ENCODE peak calls at places on chromosomes 2 and 18, in nine cellular contexts. H is CD8-positive, alpha-beta T cell; X is WERI-Rb-1; T is breast epithelium; W is CD4-positive, alpha-beta T cell; I is AG10803; L is endothelial cell; M is mucosa of descending colon; K is GM13976. D is an unnamed sample.

GRCh38 chr2:98487806-98488189 is 43.1 kb downstream of the INPP4A start:
- DNase-seq in M (no peak), K (no peak), H (peak), W (peak), X (peak), T (no peak), I (no peak), L (peak), D (no peak)

GRCh38 chr2:197487385-197487784 is 12.3 kb downstream of the HSPD1 start:
- DNase-seq in K (no peak), H (no peak), X (no peak), T (peak), W (no peak), I (no peak), M (no peak), L (no peak), D (no peak)

GRCh38 chr2:198066597-198066996 is 262.2 kb downstream of the PLCL1 start:
- DNase-seq in K (no peak), T (no peak), X (no peak), H (no peak), L (no peak), M (no peak), I (no peak), W (no peak), D (no peak)

GRCh38 chr2:210233487-210233886 is 8.2 kb upstream of the ACADL start:
- DNase-seq in I (no peak), L (no peak), W (no peak), X (no peak), K (no peak), H (no peak), M (no peak), T (no peak), D (no peak)

GRCh38 chr18:59139291-59139614 is 431 bp upstream of the SEC11C start:
- DNase-seq in H (peak), M (peak), X (peak), I (peak), W (peak), T (peak), L (peak), K (peak), D (peak)

GRCh38 chr18:57437782-57438668 is 2.9 kb downstream of the ONECUT2 start:
- DNase-seq in K (peak), L (peak), X (peak), W (no peak), H (no peak), M (peak), I (peak), T (no peak), D (peak)

GRCh38 chr18:80229342-80229741 is 18.0 kb downstream of the PARD6G start:
- DNase-seq in L (no peak), I (no peak), X (no peak), H (no peak), T (no peak), W (no peak), K (no peak), M (no peak), D (no peak)

GRCh38 chr2:219352448-219353023 is 20.0 kb upstream of the RESP18 start:
- DNase-seq in H (peak), M (no peak), K (peak), X (peak), L (peak), T (no peak), I (peak), W (peak), D (peak)

GRCh38 chr18:79911871-79912270 is 39.6 kb downstream of the SLC66A2 start:
- DNase-seq in X (no peak), I (no peak), M (no peak), T (no peak), K (peak), W (no peak), H (no peak), L (no peak), D (no peak)

GRCh38 chr2:36287363-36288275 is 68.0 kb upstream of the CRIM1 start:
- DNase-seq in K (no peak), H (no peak), T (no peak), W (no peak), I (no peak), X (no peak), M (no peak), L (no peak), D (no peak)

GRCh38 chr2:127887452-127888219 is 1.9 kb upstream of the AMMECR1L start:
- DNase-seq in I (no peak), T (no peak), L (no peak), W (no peak), K (no peak), M (no peak), X (no peak), H (no peak), D (no peak)

GRCh38 chr18:8314123-8314522 is 295.1 kb upstream of the RAB12 start:
- DNase-seq in K (no peak), I (peak), L (no peak), X (no peak), W (no peak), M (no peak), T (no peak), H (no peak), D (no peak)

GRCh38 chr2:144550916-144551315 is 31.0 kb upstream of the ZEB2 start:
- DNase-seq in X (no peak), M (no peak), L (no peak), K (no peak), I (peak), W (no peak), T (no peak), H (no peak), D (no peak)

GRCh38 chr2:223477318-223477717 is 124.8 kb downstream of the SCG2 start:
- DNase-seq in W (no peak), M (no peak), H (no peak), I (no peak), L (no peak), X (no peak), K (no peak), T (no peak), D (peak)

GRCh38 chr2:164840930-164841718 is 499 bp downstream of the COBLL1 start:
- DNase-seq in X (peak), I (peak), T (peak), L (peak), K (peak), M (peak), W (no peak), H (no peak), D (peak)

GRCh38 chr2:234954551-234954992 is 2.8 kb downstream of the SH3BP4 start:
- DNase-seq in K (no peak), W (no peak), T (peak), I (peak), M (no peak), L (no peak), X (peak), H (no peak), D (no peak)

GRCh38 chr2:220393717-220394116 is 766.3 kb downstream of the SLC4A3 start:
- DNase-seq in L (no peak), T (no peak), I (no peak), M (no peak), W (no peak), X (no peak), H (no peak), K (no peak), D (no peak)

GRCh38 chr18:48100712-48101165 is 170.3 kb upstream of the SMAD2 start:
- DNase-seq in K (no peak), H (no peak), I (no peak), L (no peak), M (no peak), W (no peak), T (no peak), X (peak), D (peak)

GRCh38 chr2:33291278-33292013 is 185.0 kb upstream of the RASGRP3 start:
- DNase-seq in L (no peak), H (no peak), X (no peak), T (no peak), M (no peak), I (peak), W (no peak), K (no peak), D (no peak)

GRCh38 chr2:108026095-108026794 is 39.9 kb downstream of the SLC5A7 start:
- DNase-seq in W (no peak), T (no peak), I (no peak), M (no peak), H (no peak), K (no peak), X (no peak), L (no peak), D (no peak)

GRCh38 chr2:9085353-9085752 is 81.9 kb upstream of the MBOAT2 start:
- DNase-seq in I (peak), K (no peak), T (no peak), X (no peak), M (no peak), L (no peak), W (no peak), H (no peak), D (no peak)

GRCh38 chr2:240928476-240929363 is 22.6 kb downstream of the CROCC2 start:
- DNase-seq in M (peak), X (peak), K (no peak), H (no peak), T (peak), W (no peak), I (no peak), L (peak), D (no peak)

GRCh38 chr18:37499913-37500312 is 65.7 kb downstream of the CELF4 start:
- DNase-seq in M (no peak), T (no peak), L (no peak), W (no peak), K (no peak), X (no peak), I (no peak), H (no peak), D (no peak)

GRCh38 chr2:112626604-112627059 is 19.1 kb upstream of the SLC20A1 start:
- DNase-seq in X (peak), H (peak), T (peak), I (peak), K (peak), M (peak), W (peak), L (peak), D (peak)

GRCh38 chr18:28078849-28079248 is 98.1 kb downstream of the CDH2 start:
- DNase-seq in L (no peak), K (no peak), H (no peak), T (no peak), W (no peak), I (no peak), M (no peak), X (no peak), D (no peak)

GRCh38 chr2:75606851-75607798 is 39.5 kb upstream of the MRPL19 start:
- DNase-seq in L (no peak), W (no peak), X (no peak), K (no peak), T (no peak), M (no peak), I (peak), H (no peak), D (no peak)

GRCh38 chr2:100767224-100767653 is 52.7 kb upstream of the NPAS2 start:
- DNase-seq in K (no peak), W (no peak), H (no peak), M (no peak), I (peak), L (no peak), T (no peak), X (no peak), D (no peak)

GRCh38 chr18:10142496-10143160 is 228.8 kb downstream of the VAPA start:
- DNase-seq in I (peak), K (no peak), L (no peak), T (no peak), M (no peak), W (no peak), X (no peak), H (no peak), D (no peak)

GRCh38 chr2:60070166-60070565 is 483.3 kb downstream of the BCL11A start:
- DNase-seq in T (no peak), L (no peak), H (no peak), I (no peak), W (no peak), M (no peak), K (no peak), X (no peak), D (no peak)

GRCh38 chr2:136006658-136007057 is 21.2 kb upstream of the DARS1 start:
- DNase-seq in X (no peak), T (no peak), W (no peak), L (no peak), M (no peak), I (peak), H (no peak), K (no peak), D (no peak)

GRCh38 chr2:68193774-68194372 is 36.2 kb downstream of the PNO1 start:
- DNase-seq in H (no peak), W (no peak), M (no peak), K (no peak), T (no peak), L (no peak), X (no peak), I (peak), D (no peak)

GRCh38 chr2:138267902-138268254 is 233.7 kb upstream of the SPOPL start:
- DNase-seq in T (no peak), W (no peak), I (peak), X (no peak), H (no peak), L (no peak), M (no peak), K (no peak), D (no peak)

GRCh38 chr18:8299054-8299708 is 310.1 kb upstream of the RAB12 start:
- DNase-seq in L (no peak), X (no peak), I (no peak), M (no peak), H (no peak), W (no peak), K (no peak), T (no peak), D (no peak)

GRCh38 chr2:7089898-7090510 is 172.8 kb downstream of the RNF144A start:
- DNase-seq in X (no peak), H (no peak), L (no peak), M (no peak), I (no peak), T (no peak), W (no peak), K (no peak), D (no peak)

GRCh38 chr2:7097353-7097895 is 180.2 kb downstream of the RNF144A start:
- DNase-seq in K (peak), H (peak), I (peak), W (peak), L (peak), X (peak), T (peak), M (peak), D (peak)

GRCh38 chr2:7093376-7093775 is 176.2 kb downstream of the RNF144A start:
- DNase-seq in I (no peak), T (no peak), M (no peak), L (no peak), W (no peak), X (no peak), H (no peak), K (no peak), D (no peak)

GRCh38 chr2:7096726-7097352 is 179.6 kb downstream of the RNF144A start:
- DNase-seq in K (no peak), X (no peak), M (no peak), L (no peak), H (no peak), I (no peak), W (no peak), T (no peak), D (no peak)

GRCh38 chr2:7094113-7094760 is 177.0 kb downstream of the RNF144A start:
- DNase-seq in W (no peak), T (no peak), L (no peak), M (no peak), H (no peak), K (no peak), I (no peak), X (no peak), D (no peak)
- TF ChIP-seq CTCF in W (no peak), T (no peak), L (no peak), M (no peak), H (no peak), K (no peak), I (no peak), X (no peak), D (no peak)

GRCh38 chr18:31176531-31176930 is 13.9 kb upstream of the DSC1 start:
- DNase-seq in W (no peak), I (no peak), T (no peak), H (no peak), M (no peak), L (no peak), X (no peak), K (no peak), D (no peak)

GRCh38 chr18:31170335-31170734 is 7.7 kb upstream of the DSC1 start:
- DNase-seq in H (no peak), I (no peak), W (no peak), X (no peak), M (no peak), L (no peak), T (no peak), K (no peak), D (no peak)

DNA sequence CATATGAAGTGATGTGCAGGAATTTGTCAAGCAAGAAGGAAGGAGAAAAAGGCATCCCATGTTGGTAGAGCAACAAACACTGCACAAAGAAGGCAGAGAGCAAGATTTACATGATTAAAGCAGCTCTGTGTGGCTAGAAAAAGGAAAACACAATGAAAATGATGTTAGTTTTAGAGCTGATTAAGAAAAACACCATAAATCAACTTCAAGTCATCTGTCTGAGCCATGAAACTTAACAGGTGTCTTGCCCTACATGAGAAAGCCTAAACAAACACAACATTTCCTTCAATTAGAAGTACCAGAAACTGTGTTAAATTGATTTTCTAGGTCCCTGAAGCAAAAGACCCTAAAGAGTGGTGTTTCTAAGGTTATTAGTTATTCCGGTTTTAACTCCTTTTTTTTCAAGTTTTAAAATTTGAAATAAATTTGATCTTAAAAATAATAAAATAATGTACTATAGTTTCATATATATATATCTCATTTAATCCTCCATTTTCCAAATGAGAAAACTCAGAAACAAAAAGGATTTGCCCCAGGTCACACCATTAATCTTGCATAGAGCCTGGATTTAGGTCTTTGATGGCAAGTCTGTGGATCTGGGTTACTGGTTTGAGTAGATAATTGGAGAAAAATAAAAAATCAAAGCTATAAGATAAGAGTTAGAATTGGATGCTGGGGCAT is 8.6 kb upstream of the DSC1 start:
- DNase-seq in M (no peak), W (no peak), H (no peak), T (no peak), L (no peak), K (no peak), X (no peak), I (no peak), D (no peak)
- TF ChIP-seq CTCF in M (no peak), W (no peak), H (no peak), T (no peak), L (no peak), K (no peak), X (no peak), I (no peak), D (no peak)

GRCh38 chr2:148645135-148645924 is 779 bp downstream of the EPC2 start:
- DNase-seq in M (peak), W (peak), I (peak), T (peak), K (peak), L (peak), X (peak), H (peak), D (peak)
- TF ChIP-seq CTCF in M (peak), W (no peak), I (peak), T (peak), K (peak), L (peak), X (peak), H (no peak), D (no peak)

GRCh38 chr2:199704358-199705238 is 146.4 kb downstream of the FTCDNL1 start:
- DNase-seq in M (no peak), I (peak), W (no peak), L (peak), H (no peak), X (peak), T (no peak), K (peak), D (no peak)
- TF ChIP-seq CTCF in M (peak), I (peak), W (peak), L (peak), H (no peak), X (peak), T (peak), K (peak), D (no peak)